ENCODE peak calls at places on chromosomes 4 and X, in seven cellular contexts. L, I, B, N, G, O and Z are unnamed samples. For H3K9me3, the result is how much of the 10 kb centered on the place peaks cover.

GRCh38 chr4:103499094-103499493 is 220.7 kb downstream of the TACR3 start:
- DNase-seq in L (no peak), I (no peak), B (no peak), N (no peak), G (no peak), O (no peak), Z (no peak)

GRCh38 chr4:26087108-26087507 is 173.1 kb downstream of the SMIM20 start:
- DNase-seq in L (no peak), I (peak), B (no peak), N (no peak), G (no peak), O (no peak), Z (no peak)

GRCh38 chr4:40301592-40301991 is 33.5 kb upstream of the CHRNA9 start:
- DNase-seq in L (peak), I (no peak), B (no peak), N (no peak), G (no peak), O (no peak), Z (peak)

GRCh38 chr4:55768291-55768690 is 51.3 kb upstream of the EXOC1L start:
- DNase-seq in L (no peak), I (peak), B (no peak), N (no peak), G (no peak), O (no peak), Z (peak)

GRCh38 chrX:23387826-23388225 is 53.2 kb downstream of the PTCHD1 start:
- DNase-seq in L (no peak), I (no peak), B (no peak), N (no peak), G (no peak), O (no peak), Z (no peak)

GRCh38 chrX:15863944-15864491 is 9.4 kb upstream of the AP1S2 start:
- DNase-seq in L (no peak), I (no peak), B (no peak), N (no peak), G (no peak), O (no peak), Z (no peak)

GRCh38 chr4:74632634-74633033 is 161.7 kb downstream of the BTC start:
- DNase-seq in L (peak), I (peak), B (no peak), N (peak), G (no peak), O (no peak), Z (peak)

GRCh38 chr4:84342161-84342560 is 156.9 kb downstream of the NKX6-1 start:
- DNase-seq in L (no peak), I (no peak), B (no peak), N (no peak), G (no peak), O (no peak), Z (peak)

GRCh38 chr4:3294401-3295241 is 1.8 kb downstream of the RGS12 start:
- DNase-seq in L (no peak), I (no peak), B (no peak), N (no peak), G (no peak), O (no peak), Z (no peak)

GRCh38 chrX:44693255-44693654 is 150.6 kb upstream of the DUSP21 start:
- DNase-seq in L (no peak), I (no peak), B (no peak), N (no peak), G (no peak), O (no peak), Z (no peak)

GRCh38 chrX:82961129-82961528 is 547.0 kb upstream of the POU3F4 start:
- DNase-seq in L (no peak), I (no peak), B (no peak), N (no peak), G (no peak), O (no peak), Z (no peak)

GRCh38 chr4:26936284-26937065 is 75.8 kb downstream of the STIM2 start:
- DNase-seq in L (no peak), I (peak), B (no peak), N (no peak), G (no peak), O (no peak), Z (no peak)

GRCh38 chrX:16585486-16586370 is 64.2 kb upstream of the S100G start:
- DNase-seq in L (no peak), I (no peak), B (no peak), N (no peak), G (no peak), O (no peak), Z (no peak)

GRCh38 chr4:8205749-8206611 is 6.9 kb downstream of the SH3TC1 start:
- DNase-seq in L (peak), I (no peak), B (no peak), N (peak), G (no peak), O (no peak), Z (no peak)

GRCh38 chr4:89213382-89213701 is 94.3 kb downstream of the GPRIN3 start:
- DNase-seq in L (no peak), I (no peak), B (no peak), N (no peak), G (no peak), O (no peak), Z (no peak)

GRCh38 chr4:180932365-180933001 is 1310.7 kb upstream of the TENM3 start:
- DNase-seq in L (no peak), I (peak), B (no peak), N (no peak), G (no peak), O (no peak), Z (no peak)

GRCh38 chr4:88742561-88742960 is 44.9 kb upstream of the NAP1L5 start:
- DNase-seq in L (no peak), I (peak), B (no peak), N (no peak), G (no peak), O (no peak), Z (no peak)

GRCh38 chr4:15362541-15362940 is 65.3 kb upstream of the C1QTNF7 start:
- DNase-seq in L (no peak), I (no peak), B (no peak), N (no peak), G (no peak), O (no peak), Z (no peak)

GRCh38 chr4:134019657-134020056 is 181.9 kb downstream of the PABPC4L start:
- DNase-seq in L (no peak), I (no peak), B (no peak), N (no peak), G (no peak), O (no peak), Z (no peak)
- H3K4me3 ChIP-seq in L (no peak), I (no peak), B (no peak), N (no peak), G (no peak), O (no peak), Z (no peak)

DNA sequence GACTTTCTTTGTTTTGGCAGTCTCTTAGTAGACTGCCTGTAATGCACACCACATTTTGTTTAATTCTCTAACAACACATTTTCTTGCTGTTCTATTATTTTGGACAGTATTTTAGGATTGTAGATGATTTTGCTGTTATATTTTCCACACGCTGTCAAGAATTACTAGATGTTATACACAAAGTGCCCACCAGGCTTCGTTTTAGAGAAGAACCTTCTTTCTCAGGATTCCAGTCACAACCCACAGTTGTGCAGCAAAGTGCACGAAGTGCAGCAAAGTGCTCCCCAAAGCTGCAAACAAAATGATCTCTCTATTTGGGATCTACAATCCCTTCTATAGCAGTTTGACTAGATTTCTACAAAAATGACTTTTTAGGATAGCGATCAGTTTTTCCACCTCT is 2.4 kb downstream of the ZNF141 start:
- DNase-seq in L (no peak), I (no peak), B (no peak), N (no peak), G (no peak), O (no peak), Z (no peak)
- H3K9me3 ChIP-seq in L (under half), I (under half), B (half or more), N (under half), G (under half), O (under half), Z (under half)

GRCh38 chr4:112516076-112516385 is at the start of gene NEUROG2:
- DNase-seq in L (no peak), I (no peak), B (no peak), N (no peak), G (no peak), O (no peak), Z (no peak)

GRCh38 chr4:112518675-112519074 is 2.7 kb upstream of the NEUROG2 start:
- DNase-seq in L (no peak), I (no peak), B (no peak), N (no peak), G (no peak), O (no peak), Z (no peak)

GRCh38 chr4:112516401-112517066 is 554 bp upstream of the NEUROG2 start:
- DNase-seq in L (no peak), I (no peak), B (no peak), N (no peak), G (no peak), O (peak), Z (peak)

GRCh38 chr4:112517911-112518310 is 1.9 kb upstream of the NEUROG2 start:
- DNase-seq in L (no peak), I (no peak), B (no peak), N (no peak), G (no peak), O (no peak), Z (no peak)

DNA sequence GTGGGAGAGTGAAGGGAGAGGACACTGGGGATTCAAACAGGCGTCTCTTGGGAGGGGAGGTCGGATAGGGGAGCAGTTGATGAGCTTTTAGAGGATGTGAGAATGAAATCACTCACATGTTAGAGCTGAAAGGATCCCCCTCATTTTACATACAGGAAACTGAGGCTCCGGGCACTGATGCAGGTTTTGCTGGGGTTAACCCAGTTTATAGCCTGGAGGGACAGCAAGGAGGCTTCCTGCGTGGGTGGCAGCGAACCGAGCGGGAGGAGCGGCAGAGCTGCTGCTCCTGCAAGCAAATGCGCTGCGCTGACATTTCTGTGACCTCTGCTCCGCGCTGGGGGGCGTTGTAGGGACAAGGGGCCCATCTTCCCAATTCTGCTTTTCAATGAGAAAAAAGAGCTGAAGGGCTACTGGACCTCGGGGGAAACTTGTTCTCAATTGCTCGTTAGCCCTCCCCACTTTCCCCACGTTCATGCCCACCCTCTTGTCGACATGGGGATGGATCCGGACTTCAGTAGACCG is 1.1 kb upstream of the NEUROG2 start:
- DNase-seq in L (no peak), I (no peak), B (no peak), N (no peak), G (no peak), O (no peak), Z (peak)
- H3K4me3 ChIP-seq in L (peak), I (no peak), B (peak), N (no peak), G (peak), O (peak), Z (peak)

GRCh38 chr4:139469216-139469615 is 15.3 kb downstream of the RAB33B start:
- DNase-seq in L (no peak), I (peak), B (no peak), N (no peak), G (no peak), O (no peak), Z (no peak)

GRCh38 chr4:139470997-139471665 is 17.2 kb downstream of the RAB33B start:
- DNase-seq in L (no peak), I (no peak), B (no peak), N (no peak), G (no peak), O (no peak), Z (no peak)

GRCh38 chr4:139472761-139473335 is 18.9 kb downstream of the RAB33B start:
- DNase-seq in L (no peak), I (no peak), B (no peak), N (no peak), G (no peak), O (no peak), Z (no peak)

GRCh38 chr4:139469869-139470268 is 15.9 kb downstream of the RAB33B start:
- DNase-seq in L (no peak), I (no peak), B (no peak), N (no peak), G (no peak), O (no peak), Z (no peak)

DNA sequence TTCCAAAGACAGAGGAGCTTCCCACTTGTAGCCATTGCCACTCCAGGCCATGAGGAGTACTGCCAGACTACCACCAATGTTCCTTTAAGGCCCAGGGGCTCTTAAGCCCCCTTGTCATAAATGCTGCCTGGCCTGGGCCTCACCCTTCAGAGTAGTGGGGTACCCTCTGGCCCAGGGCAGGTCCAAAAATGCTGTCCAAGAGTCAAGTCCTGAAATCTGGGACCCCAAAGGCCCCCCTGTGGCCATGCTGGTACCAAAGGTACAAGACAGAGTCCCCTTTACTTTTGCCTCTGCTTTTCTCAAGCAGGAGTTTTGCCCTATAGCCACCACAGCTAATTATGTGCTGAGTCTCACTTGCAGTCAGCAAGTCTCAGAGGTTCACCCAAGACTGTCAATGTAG is 16.4 kb downstream of the RAB33B start:
- DNase-seq in L (no peak), I (no peak), B (no peak), N (no peak), G (no peak), O (no peak), Z (no peak)
- H3K9me3 ChIP-seq in L (under half), I (under half), B (under half), N (under half), G (under half), O (under half), Z (under half)

GRCh38 chr4:144169211-144169610 is 28.7 kb upstream of the GYPA start:
- DNase-seq in L (no peak), I (no peak), B (no peak), N (no peak), G (no peak), O (no peak), Z (no peak)
- H3K4me3 ChIP-seq in L (no peak), I (no peak), B (no peak), N (no peak), G (no peak), O (no peak), Z (no peak)

GRCh38 chr4:771464-771863 is 54.5 kb downstream of the CPLX1 start:
- DNase-seq in L (no peak), I (no peak), B (no peak), N (no peak), G (no peak), O (no peak), Z (no peak)
- H3K9me3 ChIP-seq in L (under half), I (under half), B (under half), N (under half), G (under half), O (under half), Z (under half)

DNA sequence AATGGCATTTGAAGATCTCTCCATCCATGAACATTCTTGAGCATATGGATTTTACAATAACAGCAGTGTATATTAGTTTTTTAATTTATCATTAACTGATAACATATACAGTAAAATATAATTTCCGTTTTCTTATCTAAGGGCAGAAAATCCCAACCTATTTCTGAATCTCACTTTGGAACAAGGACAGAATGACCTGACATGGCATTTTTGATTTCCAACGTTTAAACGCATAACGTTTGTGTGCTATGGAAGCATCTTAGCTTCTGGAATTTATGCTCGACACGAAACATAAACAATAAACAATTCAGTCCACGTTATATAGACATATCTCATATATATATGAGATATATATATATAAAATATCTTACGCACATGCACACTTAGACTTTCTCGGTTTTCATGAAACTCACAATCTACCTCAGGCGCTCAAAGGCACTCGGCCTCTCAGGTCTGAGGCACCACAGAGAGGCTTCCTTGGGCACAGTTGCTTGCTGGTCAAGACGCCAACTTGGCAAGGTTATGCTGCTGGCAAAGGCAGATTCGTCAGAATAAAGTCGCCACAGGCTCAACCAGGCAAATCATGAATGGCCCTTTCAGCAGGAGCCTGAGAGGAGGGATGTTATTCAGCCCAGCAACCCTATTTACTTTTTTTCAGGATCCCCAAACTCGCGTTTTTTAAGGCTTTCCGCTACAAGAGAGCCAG is 1.0 kb upstream of the UGT8 start:
- DNase-seq in L (no peak), I (no peak), B (no peak), N (no peak), G (no peak), O (no peak), Z (peak)
- H3K4me3 ChIP-seq in L (peak), I (no peak), B (peak), N (peak), G (peak), O (peak), Z (peak)

DNA sequence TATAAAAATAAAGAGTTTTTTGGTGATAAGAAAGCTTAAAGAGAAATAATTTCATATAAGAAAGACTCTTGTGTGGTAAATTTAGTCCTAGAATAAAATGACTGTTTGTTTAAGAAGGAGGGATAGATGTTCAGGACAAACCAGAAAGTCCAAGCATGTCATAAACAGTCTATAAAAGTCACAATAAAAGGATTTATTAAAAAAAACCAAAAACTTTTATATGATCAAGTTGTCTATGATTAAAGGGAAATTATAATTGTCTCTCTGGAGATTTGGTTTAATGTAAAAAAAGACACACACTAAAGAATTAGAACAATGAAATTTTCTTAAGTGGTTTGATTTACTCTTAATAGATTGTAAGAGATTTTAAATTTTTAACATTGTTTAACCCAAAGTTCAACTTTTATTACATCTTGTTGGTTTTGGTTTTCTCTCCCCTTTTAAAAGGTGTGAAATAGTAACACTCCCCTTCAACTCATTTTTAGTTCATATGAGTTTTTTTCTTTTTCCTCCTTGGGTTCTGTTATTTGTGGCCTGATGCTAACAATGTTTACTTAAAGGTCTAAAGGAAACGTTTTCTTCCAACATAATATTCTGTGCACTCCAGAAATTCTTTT is 89.7 kb downstream of the PDHA2 start:
- DNase-seq in L (no peak), I (no peak), B (no peak), N (no peak), G (no peak), O (no peak), Z (no peak)
- H3K9me3 ChIP-seq in L (under half), I (under half), B (under half), N (under half), G (under half), O (under half), Z (under half)